ENCODE peak calls at places on chromosome 11, in four cellular contexts. P is T-helper 9 cell; S is stimulated activated CD4-positive, alpha-beta T cell treated with anti-CD3 and anti-CD28 coated beads, Interleukin-15, amount 100 ng/mL, for 24 hours; N is sigmoid colon. U is an unnamed sample.

GRCh38 chr11:111911563-111912401 is at the start of gene CRYAB:
- DNase-seq in S (no peak), N (peak; percentile 96), P (no peak), U (peak; percentile 21)

GRCh38 chr11:132563050-132563449 is 969.3 kb downstream of the OPCML start:
- DNase-seq in P (no peak), S (no peak), N (no peak), U (no peak)

GRCh38 chr11:134956461-134957209 is 544.6 kb upstream of the B3GAT1 start:
- DNase-seq in N (no peak), S (no peak), P (no peak), U (no peak)

GRCh38 chr11:2377511-2378443 is 667 bp downstream of the CD81 start:
- DNase-seq in N (peak; percentile 88), S (peak; percentile 73), P (peak; percentile 61), U (peak; percentile 35)

GRCh38 chr11:134157451-134157850 is 66.3 kb downstream of the NCAPD3 start:
- DNase-seq in S (no peak), P (no peak), N (no peak), U (no peak)

GRCh38 chr11:20363149-20363499 is 390 bp upstream of the HTATIP2 start:
- DNase-seq in S (no peak), P (no peak), N (no peak), U (no peak)

GRCh38 chr11:2406476-2406875 is 5.9 kb downstream of the TSSC4 start:
- DNase-seq in N (no peak), P (no peak), S (no peak), U (no peak)

GRCh38 chr11:73972620-73973449 is 9.8 kb downstream of the UCP2 start:
- DNase-seq in N (peak; percentile 44), P (no peak), S (no peak), U (no peak)

GRCh38 chr11:87662287-87662686 is 513.0 kb downstream of the RAB38 start:
- DNase-seq in P (no peak), S (no peak), N (no peak), U (no peak)

GRCh38 chr11:19698493-19699292 is 13.9 kb upstream of the NAV2 start:
- DNase-seq in N (peak; percentile 89), P (no peak), S (no peak), U (no peak)

GRCh38 chr11:6200975-6201374 is 2.0 kb downstream of the OR52W1 start:
- DNase-seq in N (no peak), S (no peak), P (no peak), U (no peak)

GRCh38 chr11:134153147-134153905 is 70.4 kb downstream of the NCAPD3 start:
- DNase-seq in N (no peak), P (no peak), S (no peak), U (no peak)

GRCh38 chr11:120330045-120330444 is 4.9 kb downstream of the TLCD5 start:
- DNase-seq in P (no peak), N (no peak), S (no peak), U (no peak)

GRCh38 chr11:120622189-120622912 is 110.8 kb downstream of the GRIK4 start:
- DNase-seq in S (no peak), N (no peak), P (no peak), U (peak; percentile 25)

GRCh38 chr11:71065794-71066193 is 186.6 kb downstream of the SHANK2 start:
- DNase-seq in S (no peak), P (no peak), N (no peak), U (no peak)

GRCh38 chr11:122202951-122203456 is 87.0 kb upstream of the BLID start:
- DNase-seq in P (no peak), S (peak; percentile 61), N (peak; percentile 89), U (peak; percentile 43)

GRCh38 chr11:71499125-71499524 is 27.9 kb upstream of the KRTAP5-7 start:
- DNase-seq in N (no peak), P (no peak), S (no peak), U (no peak)

GRCh38 chr11:62450543-62451242 is 31.9 kb downstream of the SCGB1A1 start:
- DNase-seq in N (no peak), P (no peak), S (no peak), U (no peak)

GRCh38 chr11:65657426-65657825 is 5.3 kb downstream of the RELA start:
- DNase-seq in P (no peak), S (no peak), N (no peak), U (no peak)

GRCh38 chr11:65435981-65436411 is 13.4 kb downstream of the NEAT1 start:
- DNase-seq in S (no peak), P (no peak), N (peak; percentile 79), U (no peak)

GRCh38 chr11:820655-821512 is 2.2 kb downstream of the PNPLA2 start:
- DNase-seq in N (peak; percentile 88), S (no peak), P (no peak), U (no peak)

GRCh38 chr11:66082936-66083698 is 13.0 kb downstream of the PACS1 start:
- DNase-seq in P (no peak), S (no peak), N (no peak), U (peak; percentile 61)

GRCh38 chr11:45208135-45208534 is 61.7 kb downstream of the PRDM11 start:
- DNase-seq in N (no peak), P (no peak), S (no peak), U (no peak)

GRCh38 chr11:46367244-46367915 is 14.1 kb upstream of the MDK start:
- DNase-seq in P (peak; percentile 70), N (peak; percentile 86), S (peak; percentile 81), U (peak; percentile 79)